ENCODE peak calls at places on chromosome 12, in nine cellular contexts. One of them, this sample, is unnamed.

GRCh38 chr12:14768823-14769405 is 34.4 kb downstream of the WBP11 start:
- DNase-seq in thyroid gland: peak; percentile 20
- DNase-seq in NCI-H1436: no peak
- DNase-seq in CD4-positive, alpha-beta T cell: peak; percentile 28
- DNase-seq in T-helper 2 cell: no peak
- DNase-seq in neuronal stem cell: no peak
- DNase-seq in frontal cortex: no peak
- DNase-seq in mucosa of gallbladder: no peak
- DNase-seq in sciatic nerve: no peak
- DNase-seq in this sample: no peak

GRCh38 chr12:100793182-100793581 is 1.4 kb upstream of the ANO4 start:
- DNase-seq in T-helper 2 cell: no peak
- DNase-seq in mucosa of gallbladder: no peak
- DNase-seq in sciatic nerve: no peak
- DNase-seq in neuronal stem cell: no peak
- DNase-seq in thyroid gland: no peak
- DNase-seq in CD4-positive, alpha-beta T cell: no peak
- DNase-seq in NCI-H1436: no peak
- DNase-seq in frontal cortex: no peak
- DNase-seq in this sample: no peak

GRCh38 chr12:23887055-23887835 is 62.2 kb downstream of the SOX5 start:
- DNase-seq in frontal cortex: no peak
- DNase-seq in neuronal stem cell: no peak
- DNase-seq in sciatic nerve: no peak
- DNase-seq in thyroid gland: no peak
- DNase-seq in mucosa of gallbladder: no peak
- DNase-seq in CD4-positive, alpha-beta T cell: no peak
- DNase-seq in NCI-H1436: no peak
- DNase-seq in T-helper 2 cell: no peak
- DNase-seq in this sample: no peak

GRCh38 chr12:110037315-110037714 is 11.0 kb downstream of the C12orf76 start:
- DNase-seq in thyroid gland: no peak
- DNase-seq in NCI-H1436: no peak
- DNase-seq in frontal cortex: no peak
- DNase-seq in neuronal stem cell: no peak
- DNase-seq in CD4-positive, alpha-beta T cell: no peak
- DNase-seq in T-helper 2 cell: no peak
- DNase-seq in mucosa of gallbladder: no peak
- DNase-seq in sciatic nerve: no peak
- DNase-seq in this sample: no peak

GRCh38 chr12:55955800-55956508 is 9.9 kb downstream of the PMEL start:
- DNase-seq in frontal cortex: no peak
- DNase-seq in T-helper 2 cell: no peak
- DNase-seq in NCI-H1436: no peak
- DNase-seq in CD4-positive, alpha-beta T cell: peak; percentile 43
- DNase-seq in neuronal stem cell: no peak
- DNase-seq in sciatic nerve: no peak
- DNase-seq in thyroid gland: peak; percentile 20
- DNase-seq in mucosa of gallbladder: peak; percentile 54
- DNase-seq in this sample: no peak

GRCh38 chr12:117968826-117969659 is at the start of gene KSR2:
- DNase-seq in CD4-positive, alpha-beta T cell: peak; percentile 52
- DNase-seq in frontal cortex: peak; percentile 60
- DNase-seq in NCI-H1436: peak; percentile 96
- DNase-seq in mucosa of gallbladder: peak; percentile 73
- DNase-seq in neuronal stem cell: peak; percentile 84
- DNase-seq in T-helper 2 cell: no peak
- DNase-seq in thyroid gland: peak; percentile 91
- DNase-seq in sciatic nerve: no peak
- DNase-seq in this sample: peak; percentile 11

GRCh38 chr12:85874064-85874463 is at the start of gene NTS:
- DNase-seq in CD4-positive, alpha-beta T cell: no peak
- DNase-seq in sciatic nerve: no peak
- DNase-seq in NCI-H1436: peak; percentile 1
- DNase-seq in mucosa of gallbladder: no peak
- DNase-seq in frontal cortex: no peak
- DNase-seq in T-helper 2 cell: no peak
- DNase-seq in neuronal stem cell: peak; percentile 31
- DNase-seq in thyroid gland: no peak
- DNase-seq in this sample: no peak

GRCh38 chr12:1836854-1837411 is 16.6 kb downstream of the LRTM2 start:
- DNase-seq in NCI-H1436: no peak
- DNase-seq in T-helper 2 cell: no peak
- DNase-seq in frontal cortex: peak; percentile 63
- DNase-seq in CD4-positive, alpha-beta T cell: no peak
- DNase-seq in sciatic nerve: no peak
- DNase-seq in mucosa of gallbladder: no peak
- DNase-seq in neuronal stem cell: no peak
- DNase-seq in thyroid gland: peak; percentile 54
- DNase-seq in this sample: no peak

GRCh38 chr12:93201990-93202389 is 175.7 kb upstream of the NUDT4 start:
- DNase-seq in frontal cortex: no peak
- DNase-seq in sciatic nerve: no peak
- DNase-seq in CD4-positive, alpha-beta T cell: no peak
- DNase-seq in neuronal stem cell: no peak
- DNase-seq in thyroid gland: no peak
- DNase-seq in mucosa of gallbladder: no peak
- DNase-seq in T-helper 2 cell: no peak
- DNase-seq in NCI-H1436: no peak
- DNase-seq in this sample: no peak

GRCh38 chr12:23564454-23564853 is 385.0 kb downstream of the SOX5 start:
- DNase-seq in sciatic nerve: no peak
- DNase-seq in mucosa of gallbladder: no peak
- DNase-seq in NCI-H1436: no peak
- DNase-seq in CD4-positive, alpha-beta T cell: no peak
- DNase-seq in thyroid gland: no peak
- DNase-seq in T-helper 2 cell: no peak
- DNase-seq in frontal cortex: no peak
- DNase-seq in neuronal stem cell: no peak
- DNase-seq in this sample: no peak

GRCh38 chr12:3273409-3273853 is 196.3 kb downstream of the TSPAN9 start:
- DNase-seq in sciatic nerve: no peak
- DNase-seq in mucosa of gallbladder: no peak
- DNase-seq in neuronal stem cell: no peak
- DNase-seq in CD4-positive, alpha-beta T cell: no peak
- DNase-seq in thyroid gland: no peak
- DNase-seq in frontal cortex: no peak
- DNase-seq in NCI-H1436: no peak
- DNase-seq in T-helper 2 cell: no peak
- DNase-seq in this sample: no peak

GRCh38 chr12:123513805-123514204 is 19.7 kb downstream of the RILPL1 start:
- DNase-seq in NCI-H1436: no peak
- DNase-seq in thyroid gland: peak; percentile 55
- DNase-seq in CD4-positive, alpha-beta T cell: no peak
- DNase-seq in sciatic nerve: no peak
- DNase-seq in neuronal stem cell: no peak
- DNase-seq in T-helper 2 cell: no peak
- DNase-seq in frontal cortex: no peak
- DNase-seq in mucosa of gallbladder: no peak
- DNase-seq in this sample: no peak

GRCh38 chr12:104054681-104055346 is 4.8 kb upstream of the GLT8D2 start:
- DNase-seq in mucosa of gallbladder: no peak
- DNase-seq in CD4-positive, alpha-beta T cell: no peak
- DNase-seq in frontal cortex: no peak
- DNase-seq in T-helper 2 cell: no peak
- DNase-seq in NCI-H1436: no peak
- DNase-seq in thyroid gland: no peak
- DNase-seq in sciatic nerve: no peak
- DNase-seq in neuronal stem cell: no peak
- DNase-seq in this sample: no peak

GRCh38 chr12:45234134-45234865 is 18.4 kb downstream of the ANO6 start:
- DNase-seq in mucosa of gallbladder: peak; percentile 42
- DNase-seq in NCI-H1436: no peak
- DNase-seq in sciatic nerve: no peak
- DNase-seq in neuronal stem cell: peak; percentile 53
- DNase-seq in thyroid gland: peak; percentile 39
- DNase-seq in CD4-positive, alpha-beta T cell: no peak
- DNase-seq in T-helper 2 cell: no peak
- DNase-seq in frontal cortex: peak; percentile 28
- DNase-seq in this sample: peak; percentile 65

GRCh38 chr12:51186465-51186864 is 13.5 kb upstream of the TFCP2 start:
- DNase-seq in mucosa of gallbladder: no peak
- DNase-seq in thyroid gland: no peak
- DNase-seq in CD4-positive, alpha-beta T cell: no peak
- DNase-seq in sciatic nerve: no peak
- DNase-seq in NCI-H1436: no peak
- DNase-seq in T-helper 2 cell: no peak
- DNase-seq in frontal cortex: no peak
- DNase-seq in neuronal stem cell: no peak
- DNase-seq in this sample: no peak

GRCh38 chr12:132131952-132132351 is 12.2 kb downstream of the DDX51 start:
- DNase-seq in thyroid gland: no peak
- DNase-seq in neuronal stem cell: no peak
- DNase-seq in mucosa of gallbladder: no peak
- DNase-seq in frontal cortex: no peak
- DNase-seq in CD4-positive, alpha-beta T cell: no peak
- DNase-seq in sciatic nerve: peak; percentile 47
- DNase-seq in NCI-H1436: no peak
- DNase-seq in T-helper 2 cell: no peak
- DNase-seq in this sample: no peak

GRCh38 chr12:120453977-120454376 is 7.7 kb downstream of the GATC start:
- DNase-seq in neuronal stem cell: no peak
- DNase-seq in mucosa of gallbladder: no peak
- DNase-seq in frontal cortex: no peak
- DNase-seq in CD4-positive, alpha-beta T cell: no peak
- DNase-seq in T-helper 2 cell: no peak
- DNase-seq in thyroid gland: no peak
- DNase-seq in NCI-H1436: no peak
- DNase-seq in sciatic nerve: no peak
- DNase-seq in this sample: peak; percentile 42

GRCh38 chr12:124401563-124402180 is 106.8 kb downstream of the RFLNA start:
- DNase-seq in sciatic nerve: no peak
- DNase-seq in T-helper 2 cell: no peak
- DNase-seq in NCI-H1436: no peak
- DNase-seq in thyroid gland: no peak
- DNase-seq in mucosa of gallbladder: no peak
- DNase-seq in CD4-positive, alpha-beta T cell: no peak
- DNase-seq in frontal cortex: no peak
- DNase-seq in neuronal stem cell: no peak
- DNase-seq in this sample: no peak

GRCh38 chr12:123037791-123038190 is 57.3 kb downstream of the ARL6IP4 start:
- DNase-seq in NCI-H1436: no peak
- DNase-seq in mucosa of gallbladder: no peak
- DNase-seq in sciatic nerve: no peak
- DNase-seq in thyroid gland: no peak
- DNase-seq in frontal cortex: no peak
- DNase-seq in T-helper 2 cell: no peak
- DNase-seq in CD4-positive, alpha-beta T cell: no peak
- DNase-seq in neuronal stem cell: no peak
- DNase-seq in this sample: no peak

GRCh38 chr12:75481013-75481705 is 604 bp downstream of the GLIPR1 start:
- DNase-seq in neuronal stem cell: no peak
- DNase-seq in mucosa of gallbladder: no peak
- DNase-seq in T-helper 2 cell: no peak
- DNase-seq in thyroid gland: no peak
- DNase-seq in frontal cortex: no peak
- DNase-seq in CD4-positive, alpha-beta T cell: no peak
- DNase-seq in sciatic nerve: no peak
- DNase-seq in NCI-H1436: no peak
- DNase-seq in this sample: no peak

GRCh38 chr12:47975036-47975620 is 11.7 kb downstream of the TMEM106C start:
- DNase-seq in sciatic nerve: no peak
- DNase-seq in thyroid gland: no peak
- DNase-seq in mucosa of gallbladder: no peak
- DNase-seq in neuronal stem cell: no peak
- DNase-seq in NCI-H1436: no peak
- DNase-seq in CD4-positive, alpha-beta T cell: no peak
- DNase-seq in T-helper 2 cell: no peak
- DNase-seq in frontal cortex: no peak
- DNase-seq in this sample: no peak

GRCh38 chr12:39351153-39351552 is 91.8 kb downstream of the KIF21A start:
- DNase-seq in thyroid gland: no peak
- DNase-seq in frontal cortex: no peak
- DNase-seq in T-helper 2 cell: no peak
- DNase-seq in neuronal stem cell: no peak
- DNase-seq in NCI-H1436: no peak
- DNase-seq in sciatic nerve: no peak
- DNase-seq in CD4-positive, alpha-beta T cell: no peak
- DNase-seq in mucosa of gallbladder: no peak
- DNase-seq in this sample: no peak

GRCh38 chr12:26938660-26939185 is 453 bp downstream of the FGFR1OP2 start:
- DNase-seq in frontal cortex: peak; percentile 5
- DNase-seq in mucosa of gallbladder: peak; percentile 12
- DNase-seq in NCI-H1436: no peak
- DNase-seq in T-helper 2 cell: no peak
- DNase-seq in sciatic nerve: no peak
- DNase-seq in neuronal stem cell: no peak
- DNase-seq in CD4-positive, alpha-beta T cell: no peak
- DNase-seq in thyroid gland: no peak
- DNase-seq in this sample: no peak

GRCh38 chr12:50525422-50525821 is 20.6 kb downstream of the DIP2B start:
- DNase-seq in T-helper 2 cell: no peak
- DNase-seq in neuronal stem cell: no peak
- DNase-seq in CD4-positive, alpha-beta T cell: no peak
- DNase-seq in frontal cortex: no peak
- DNase-seq in thyroid gland: no peak
- DNase-seq in NCI-H1436: no peak
- DNase-seq in mucosa of gallbladder: no peak
- DNase-seq in sciatic nerve: no peak
- DNase-seq in this sample: no peak

GRCh38 chr12:6267007-6267721 is 43.3 kb upstream of the PLEKHG6 start:
- DNase-seq in neuronal stem cell: no peak
- DNase-seq in T-helper 2 cell: no peak
- DNase-seq in mucosa of gallbladder: no peak
- DNase-seq in frontal cortex: no peak
- DNase-seq in NCI-H1436: no peak
- DNase-seq in thyroid gland: peak; percentile 57
- DNase-seq in CD4-positive, alpha-beta T cell: no peak
- DNase-seq in sciatic nerve: no peak
- DNase-seq in this sample: no peak

GRCh38 chr12:85920324-85920947 is 46.3 kb downstream of the NTS start:
- DNase-seq in neuronal stem cell: peak; percentile 6
- DNase-seq in frontal cortex: peak; percentile 7
- DNase-seq in thyroid gland: no peak
- DNase-seq in mucosa of gallbladder: no peak
- DNase-seq in CD4-positive, alpha-beta T cell: no peak
- DNase-seq in NCI-H1436: peak; percentile 51
- DNase-seq in sciatic nerve: no peak
- DNase-seq in T-helper 2 cell: no peak
- DNase-seq in this sample: peak; percentile 27

This sample was measured in NCI-H460.